ENCODE peak calls at places on chromosomes 11 and 22, in nine cellular contexts. A is AG10803, X is cardiac muscle cell, G is A549, O is AG09309, B is RWPE2, E is MM.1S, M is heart left ventricle, I is foreskin fibroblast. U is an unnamed sample.

GRCh38 chr11:65124480-65125196 is 2.5 kb downstream of the MRPL49 start:
- DNase-seq in A (no peak), X (no peak), G (no peak), O (no peak), B (no peak), E (no peak), M (no peak), I (no peak), U (no peak)

GRCh38 chr22:39570226-39570625 is 327 bp upstream of the CACNA1I start:
- DNase-seq in A (no peak), X (no peak), G (no peak), O (no peak), B (no peak), E (no peak), M (no peak), I (no peak), U (no peak)

GRCh38 chr22:40363059-40363458 is 7.3 kb upstream of the SGSM3 start:
- DNase-seq in A (peak; percentile 58), X (no peak), G (no peak), O (no peak), B (no peak), E (no peak), M (no peak), I (peak; percentile 42), U (no peak)

GRCh38 chr11:1546536-1547466 is 25.3 kb downstream of the DUSP8 start:
- DNase-seq in A (no peak), X (peak; percentile 31), G (peak; percentile 84), O (no peak), B (no peak), E (peak; percentile 33), M (peak; percentile 71), I (peak; percentile 26), U (no peak)

GRCh38 chr11:68424101-68424632 is 36.4 kb upstream of the PPP6R3 start:
- DNase-seq in A (no peak), X (no peak), G (no peak), O (no peak), B (no peak), E (no peak), M (no peak), I (no peak), U (no peak)

GRCh38 chr11:98979212-98979611 is 41.5 kb upstream of the CNTN5 start:
- DNase-seq in A (no peak), X (no peak), G (no peak), O (no peak), B (no peak), E (no peak), M (no peak), I (no peak), U (no peak)

GRCh38 chr11:3022300-3022967 is 30.3 kb upstream of the NAP1L4 start:
- DNase-seq in A (peak; percentile 76), X (peak; percentile 88), G (no peak), O (no peak), B (no peak), E (no peak), M (no peak), I (peak; percentile 79), U (no peak)

GRCh38 chr22:33524511-33525270 is 395.6 kb downstream of the LARGE1 start:
- DNase-seq in A (no peak), X (no peak), G (no peak), O (no peak), B (no peak), E (no peak), M (no peak), I (no peak), U (peak; percentile 94)

GRCh38 chr22:40237241-40237640 is 59.5 kb downstream of the TNRC6B start:
- DNase-seq in A (no peak), X (no peak), G (no peak), O (no peak), B (no peak), E (peak; percentile 29), M (no peak), I (no peak), U (no peak)

GRCh38 chr11:7004482-7004881 is 15.7 kb downstream of the ZNF214 start:
- DNase-seq in A (peak; percentile 52), X (peak; percentile 36), G (no peak), O (peak; percentile 45), B (no peak), E (no peak), M (no peak), I (peak; percentile 98), U (no peak)

GRCh38 chr11:122207505-122207904 is 91.5 kb upstream of the BLID start:
- DNase-seq in A (peak; percentile 83), X (peak; percentile 84), G (no peak), O (no peak), B (no peak), E (no peak), M (no peak), I (no peak), U (no peak)

GRCh38 chr11:129372609-129373488 is 2.8 kb upstream of the BARX2 start:
- DNase-seq in A (no peak), X (no peak), G (no peak), O (no peak), B (no peak), E (no peak), M (no peak), I (no peak), U (no peak)

GRCh38 chr11:116533186-116533825 is 239.5 kb downstream of the BUD13 start:
- DNase-seq in A (no peak), X (no peak), G (no peak), O (no peak), B (no peak), E (no peak), M (no peak), I (no peak), U (no peak)

GRCh38 chr22:44020981-44021380 is 3.1 kb upstream of the PARVB start:
- DNase-seq in A (no peak), X (no peak), G (no peak), O (no peak), B (no peak), E (no peak), M (no peak), I (no peak), U (no peak)

GRCh38 chr11:107929611-107930200 is 1.5 kb downstream of the RAB39A start:
- DNase-seq in A (no peak), X (no peak), G (no peak), O (no peak), B (no peak), E (no peak), M (no peak), I (no peak), U (no peak)

GRCh38 chr11:8095356-8095755 is 14.3 kb downstream of the TUB start:
- DNase-seq in A (no peak), X (no peak), G (no peak), O (no peak), B (no peak), E (no peak), M (no peak), I (no peak), U (no peak)

GRCh38 chr11:112837162-112837826 is 123.9 kb upstream of the NCAM1 start:
- DNase-seq in A (no peak), X (no peak), G (no peak), O (no peak), B (no peak), E (no peak), M (no peak), I (no peak), U (no peak)

DNA sequence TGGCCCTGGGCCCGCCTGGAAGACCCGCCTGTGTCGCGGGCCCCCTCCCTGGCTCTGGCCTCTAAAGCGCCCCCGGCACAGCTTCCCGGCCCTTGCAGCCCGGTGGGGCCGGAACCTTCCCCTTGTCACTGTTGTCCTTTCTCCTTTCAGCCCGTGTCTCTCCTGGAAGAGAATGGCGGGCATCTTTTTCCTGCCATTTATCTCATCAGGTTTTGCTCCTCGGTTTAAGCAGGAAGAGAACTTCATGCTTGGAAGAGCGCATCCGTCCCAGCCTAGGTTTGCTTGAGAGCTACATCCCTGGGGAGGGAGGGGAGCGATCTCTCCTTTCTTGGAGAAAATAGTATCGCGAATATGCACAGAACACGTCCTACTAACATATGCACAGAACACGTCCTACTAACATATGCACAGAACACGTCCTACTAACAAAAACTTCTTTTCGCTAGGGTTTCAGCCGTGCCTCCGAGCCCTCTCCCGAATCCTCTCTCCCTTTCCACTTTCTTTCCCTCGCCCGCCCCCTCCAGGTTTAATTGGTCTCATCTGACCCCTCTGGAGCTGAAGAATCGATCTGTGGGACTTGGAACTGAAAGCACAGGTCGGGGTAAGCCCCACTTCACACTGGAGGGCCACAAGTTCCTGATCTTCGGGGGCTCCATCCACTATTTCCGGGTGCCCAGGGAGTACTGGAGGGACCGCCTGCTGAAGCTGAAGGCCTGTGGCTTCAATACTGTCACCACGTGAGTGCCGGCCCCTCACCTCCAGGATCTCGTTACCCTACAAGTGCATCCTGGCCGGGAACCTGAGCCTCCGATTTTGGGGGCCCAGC is 1.2 kb downstream of the GLB1L3 start:
- DNase-seq in A (no peak), X (no peak), G (no peak), O (no peak), B (no peak), E (no peak), M (no peak), I (no peak), U (no peak)
- H3K4me3 ChIP-seq in A (no peak overlapping the region), X (no peak overlapping the region), G (no peak overlapping the region), O (no peak overlapping the region), B (no peak overlapping the region), E (no peak overlapping the region), M (no peak overlapping the region), I (no peak overlapping the region), U (no peak overlapping the region)

GRCh38 chr11:93248602-93249001 is 50.8 kb upstream of the SLC36A4 start:
- DNase-seq in A (peak; percentile 11), X (peak; percentile 12), G (no peak), O (no peak), B (no peak), E (no peak), M (no peak), I (peak; percentile 1), U (no peak)
- TF ChIP-seq CTCF in A (peak; percentile 44), X (peak; percentile 27), G (no peak), O (peak; percentile 27), B (peak; percentile 48), E (peak; percentile 12), M (no peak), I (peak; percentile 31), U (peak; percentile 51)

GRCh38 chr11:10351768-10352641 is 47.1 kb downstream of the ADM start:
- DNase-seq in A (peak; percentile 84), X (peak; percentile 89), G (peak; percentile 21), O (no peak), B (no peak), E (no peak), M (peak; percentile 58), I (peak; percentile 86), U (peak; percentile 82)
- H3K4me3 ChIP-seq in A (no peak overlapping the region), X (no peak overlapping the region), G (no peak overlapping the region), O (no peak overlapping the region), B (no peak overlapping the region), E (no peak overlapping the region), M (no peak overlapping the region), I (peak overlapping the region; percentile 2), U (no peak overlapping the region)

DNA sequence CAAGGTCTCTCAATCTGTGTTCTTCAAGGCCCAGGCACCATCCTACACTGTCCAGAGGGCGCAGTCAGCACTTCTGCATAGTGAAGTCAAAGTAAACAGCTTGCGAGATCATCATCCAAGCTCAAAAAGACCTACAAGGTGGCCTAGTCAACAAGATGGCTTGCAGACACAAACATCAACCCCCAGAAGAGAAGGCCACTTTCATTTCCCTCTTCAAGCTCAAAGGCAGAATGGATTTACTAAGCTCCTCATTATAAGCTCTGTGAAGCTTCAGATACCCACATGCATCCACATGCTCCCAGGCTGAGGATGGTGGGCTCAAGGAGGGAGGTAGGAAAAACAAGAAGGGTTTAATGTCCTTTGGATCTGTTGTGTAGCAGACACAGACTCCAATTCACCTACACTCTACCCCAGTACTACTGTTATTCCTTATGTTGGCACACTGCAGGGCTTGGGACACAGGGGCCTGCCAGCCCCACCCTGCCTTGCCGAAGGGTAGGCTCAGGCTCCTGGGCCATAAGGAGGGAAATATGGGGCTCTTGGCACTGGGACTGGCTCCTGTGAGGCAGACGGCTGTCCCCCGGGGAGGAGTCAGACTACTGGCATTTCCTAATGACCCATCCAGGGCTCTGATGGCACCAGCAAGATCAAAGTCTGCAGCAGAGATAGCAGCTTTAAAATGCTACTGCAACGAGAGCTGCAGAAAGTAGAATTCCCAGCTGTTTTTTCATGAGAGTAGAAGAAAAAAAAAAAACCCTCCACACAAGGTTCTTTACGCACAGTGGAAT is 42.0 kb upstream of the CYP2D6 start:
- DNase-seq in A (no peak), X (peak; percentile 47), G (no peak), O (no peak), B (no peak), E (no peak), M (no peak), I (peak; percentile 49), U (no peak)
- TF ChIP-seq CTCF in A (no peak), X (no peak), G (no peak), O (no peak), B (no peak), E (no peak), M (no peak), I (no peak), U (no peak)